ENCODE peak calls at places on chromosome 18, in ten cellular contexts. I is keratinocyte; T is cardiac muscle cell; F is fibroblast of pulmonary artery; A is WERI-Rb-1; D is fibroblast of villous mesenchyme; V is adrenal gland; N is naive thymus-derived CD4-positive, alpha-beta T cell; W is AG09309; O is GM23248. U is an unnamed sample.

GRCh38 chr18:27901424-27902226 is 275.3 kb downstream of the CDH2 start:
- DNase-seq in A (no peak), D (no peak), O (no peak), F (no peak), N (no peak), W (no peak), T (no peak), V (no peak), I (no peak), U (no peak)

GRCh38 chr18:78619854-78620253 is 359.8 kb upstream of the SALL3 start:
- DNase-seq in V (peak; percentile 3), F (no peak), I (no peak), D (no peak), T (no peak), W (no peak), A (peak; percentile 4), N (no peak), O (no peak), U (no peak)

GRCh38 chr18:11322716-11323115 is 173.3 kb upstream of the PIEZO2 start:
- DNase-seq in T (no peak), W (no peak), O (peak; percentile 4), D (no peak), F (no peak), A (no peak), I (no peak), N (no peak), V (no peak), U (no peak)

GRCh38 chr18:70709124-70709523 is 420.3 kb downstream of the SOCS6 start:
- DNase-seq in V (no peak), W (no peak), D (no peak), F (no peak), A (no peak), T (no peak), O (no peak), N (no peak), I (no peak), U (no peak)

GRCh38 chr18:45749918-45750689 is 26.1 kb downstream of the SLC14A1 start:
- DNase-seq in W (no peak), F (no peak), O (no peak), V (no peak), T (no peak), A (no peak), I (no peak), N (no peak), D (no peak), U (no peak)

GRCh38 chr18:13415736-13416135 is 197.2 kb downstream of the LDLRAD4 start:
- DNase-seq in F (no peak), N (no peak), W (no peak), D (no peak), I (no peak), V (no peak), A (no peak), O (no peak), T (no peak), U (no peak)

GRCh38 chr18:62979172-62979571 is 263.8 kb downstream of the PHLPP1 start:
- DNase-seq in N (no peak), F (peak; percentile 63), D (peak; percentile 97), V (no peak), O (peak; percentile 78), I (no peak), W (peak; percentile 77), T (peak; percentile 87), A (no peak), U (peak; percentile 35)

GRCh38 chr18:57753063-57753462 is 50.1 kb downstream of the ATP8B1 start:
- DNase-seq in W (no peak), A (no peak), T (no peak), D (no peak), V (no peak), O (no peak), N (no peak), F (no peak), I (no peak), U (no peak)

GRCh38 chr18:25289040-25289631 is 62.8 kb downstream of the ZNF521 start:
- DNase-seq in T (peak; percentile 89), O (peak; percentile 92), N (no peak), F (peak; percentile 93), D (peak; percentile 96), W (peak; percentile 93), I (no peak), A (no peak), V (peak; percentile 26), U (peak; percentile 82)

GRCh38 chr18:11808001-11808855 is 43.0 kb upstream of the CHMP1B start:
- DNase-seq in T (peak; percentile 15), I (peak; percentile 21), F (peak; percentile 7), A (no peak), O (peak; percentile 13), V (no peak), D (peak; percentile 43), N (no peak), W (no peak), U (no peak)

GRCh38 chr18:45958730-45959129 is 8.4 kb downstream of the EPG5 start:
- DNase-seq in W (no peak), T (no peak), V (no peak), O (peak; percentile 34), N (no peak), F (no peak), A (no peak), I (no peak), D (no peak), U (no peak)

GRCh38 chr18:25454728-25455127 is 102.8 kb upstream of the ZNF521 start:
- DNase-seq in N (no peak), I (no peak), F (no peak), V (no peak), A (no peak), O (no peak), W (no peak), T (no peak), D (no peak), U (no peak)

GRCh38 chr18:47794725-47795447 is 135.6 kb downstream of the SMAD2 start:
- DNase-seq in F (peak; percentile 7), W (no peak), D (no peak), I (no peak), N (no peak), T (no peak), O (no peak), A (no peak), V (no peak), U (no peak)

GRCh38 chr18:711330-711692 is 1.1 kb downstream of the ENOSF1 start:
- DNase-seq in D (no peak), A (no peak), O (no peak), F (no peak), T (no peak), V (no peak), W (no peak), N (no peak), I (no peak), U (no peak)

GRCh38 chr18:24982831-24983230 is 369.1 kb downstream of the ZNF521 start:
- DNase-seq in D (no peak), T (no peak), F (no peak), V (no peak), I (no peak), W (no peak), A (no peak), N (no peak), O (peak; percentile 75), U (no peak)

GRCh38 chr18:73136134-73136533 is 268.3 kb upstream of the NETO1 start:
- DNase-seq in W (no peak), I (no peak), O (peak; percentile 4), T (no peak), D (no peak), V (no peak), A (no peak), F (no peak), N (no peak), U (no peak)
- H3K4me3 ChIP-seq in W (no peak overlapping the region), I (no peak overlapping the region), O (no peak overlapping the region), T (no peak overlapping the region), D (no peak overlapping the region), V (no peak overlapping the region), A (no peak overlapping the region), F (no peak overlapping the region), N (no peak overlapping the region), U (no peak overlapping the region)

GRCh38 chr18:50334546-50335152 is 40.2 kb upstream of the SKA1 start:
- DNase-seq in V (no peak), I (no peak), N (no peak), A (no peak), F (no peak), D (no peak), W (no peak), T (no peak), O (no peak), U (no peak)
- H3K4me3 ChIP-seq in V (no peak overlapping the region), I (no peak overlapping the region), N (no peak overlapping the region), A (no peak overlapping the region), F (no peak overlapping the region), D (no peak overlapping the region), W (no peak overlapping the region), T (no peak overlapping the region), O (no peak overlapping the region), U (no peak overlapping the region)

GRCh38 chr18:33579868-33580205 is 1.8 kb downstream of the ASXL3 start:
- DNase-seq in N (no peak), V (no peak), I (no peak), A (no peak), F (no peak), D (no peak), W (no peak), T (no peak), O (no peak), U (no peak)
- H3K4me3 ChIP-seq in N (no peak overlapping the region), V (no peak overlapping the region), I (no peak overlapping the region), A (no peak overlapping the region), F (no peak overlapping the region), D (no peak overlapping the region), W (no peak overlapping the region), T (peak overlapping the region; percentile 71), O (no peak overlapping the region), U (peak overlapping the region; percentile 76)

DNA sequence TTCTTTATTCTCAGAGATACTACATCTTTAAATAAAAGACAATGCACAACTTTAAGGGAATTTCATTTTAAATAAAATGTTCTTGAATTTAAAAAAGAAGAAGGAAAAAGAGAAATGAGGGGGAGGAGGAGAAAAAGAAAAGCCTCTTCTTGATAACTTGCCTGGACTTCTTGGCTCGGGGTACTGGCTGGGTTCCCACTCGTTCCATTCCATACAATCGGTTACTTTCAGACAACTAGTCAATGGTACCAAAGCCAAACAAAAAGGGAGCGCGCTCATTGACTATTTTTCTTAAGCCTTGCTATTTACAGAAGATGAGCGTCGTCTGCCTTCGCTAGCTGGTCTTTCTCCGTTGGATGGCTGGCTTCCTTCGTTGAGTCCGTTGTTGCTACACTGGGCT is 260.5 kb downstream of the ZNF516 start:
- DNase-seq in I (no peak), F (no peak), W (no peak), N (no peak), T (peak; percentile 9), A (no peak), O (no peak), D (no peak), V (no peak), U (no peak)
- H3K4me3 ChIP-seq in I (no peak overlapping the region), F (no peak overlapping the region), W (no peak overlapping the region), N (no peak overlapping the region), T (no peak overlapping the region), A (no peak overlapping the region), O (no peak overlapping the region), D (no peak overlapping the region), V (no peak overlapping the region), U (no peak overlapping the region)

GRCh38 chr18:65349635-65350034 is 401.2 kb upstream of the CDH7 start:
- DNase-seq in D (no peak), I (no peak), V (no peak), N (no peak), F (no peak), O (no peak), T (no peak), A (no peak), W (no peak), U (no peak)
- H3K4me3 ChIP-seq in D (no peak overlapping the region), I (no peak overlapping the region), V (no peak overlapping the region), N (no peak overlapping the region), F (no peak overlapping the region), O (no peak overlapping the region), T (no peak overlapping the region), A (no peak overlapping the region), W (no peak overlapping the region), U (no peak overlapping the region)

U was measured in astrocyte of the cerebellum.